ENCODE peak calls at places on chromosome 1, in ten cellular contexts. One of them, this sample, is unnamed.

GRCh38 chr1:41366428-41367101 is 5.3 kb downstream of the FOXO6 start:
- DNase-seq in stomach: peak
- DNase-seq in breast epithelium: no peak
- DNase-seq in transverse colon: no peak
- DNase-seq in HCT116: no peak
- DNase-seq in GM12878: no peak
- DNase-seq in suprapubic skin: no peak
- DNase-seq in K562: peak
- DNase-seq in HL-60: no peak
- DNase-seq in GM23338: no peak
- DNase-seq in this sample: no peak

GRCh38 chr1:169106921-169107672 is 607 bp downstream of the ATP1B1 start:
- DNase-seq in stomach: no peak
- DNase-seq in breast epithelium: no peak
- DNase-seq in transverse colon: peak
- DNase-seq in HCT116: no peak
- DNase-seq in GM12878: no peak
- DNase-seq in suprapubic skin: no peak
- DNase-seq in K562: peak
- DNase-seq in HL-60: no peak
- DNase-seq in GM23338: peak
- DNase-seq in this sample: no peak

GRCh38 chr1:179298952-179299351 is 5.4 kb downstream of the SOAT1 start:
- DNase-seq in stomach: no peak
- DNase-seq in breast epithelium: no peak
- DNase-seq in transverse colon: no peak
- DNase-seq in HCT116: no peak
- DNase-seq in GM12878: peak
- DNase-seq in suprapubic skin: no peak
- DNase-seq in K562: no peak
- DNase-seq in HL-60: no peak
- DNase-seq in GM23338: no peak
- DNase-seq in this sample: no peak

GRCh38 chr1:77416692-77417450 is 135.1 kb downstream of the AK5 start:
- DNase-seq in stomach: no peak
- DNase-seq in breast epithelium: no peak
- DNase-seq in transverse colon: no peak
- DNase-seq in HCT116: peak
- DNase-seq in GM12878: no peak
- DNase-seq in suprapubic skin: no peak
- DNase-seq in K562: peak
- DNase-seq in HL-60: no peak
- DNase-seq in GM23338: peak
- DNase-seq in this sample: no peak

GRCh38 chr1:2595812-2596529 is 9.4 kb downstream of the PRXL2B start:
- DNase-seq in stomach: no peak
- DNase-seq in breast epithelium: no peak
- DNase-seq in transverse colon: no peak
- DNase-seq in HCT116: no peak
- DNase-seq in GM12878: no peak
- DNase-seq in suprapubic skin: peak
- DNase-seq in K562: no peak
- DNase-seq in HL-60: no peak
- DNase-seq in GM23338: no peak
- DNase-seq in this sample: no peak

GRCh38 chr1:36530791-36531190 is 48.1 kb upstream of the CSF3R start:
- DNase-seq in stomach: no peak
- DNase-seq in breast epithelium: no peak
- DNase-seq in transverse colon: no peak
- DNase-seq in HCT116: no peak
- DNase-seq in GM12878: no peak
- DNase-seq in suprapubic skin: peak
- DNase-seq in K562: no peak
- DNase-seq in HL-60: no peak
- DNase-seq in GM23338: no peak
- DNase-seq in this sample: no peak

GRCh38 chr1:106080608-106081325 is 975.7 kb upstream of the PRMT6 start:
- DNase-seq in stomach: no peak
- DNase-seq in breast epithelium: no peak
- DNase-seq in transverse colon: no peak
- DNase-seq in HCT116: no peak
- DNase-seq in GM12878: no peak
- DNase-seq in suprapubic skin: no peak
- DNase-seq in K562: no peak
- DNase-seq in HL-60: no peak
- DNase-seq in GM23338: peak
- DNase-seq in this sample: no peak

GRCh38 chr1:30901798-30902652 is 6.5 kb downstream of the SDC3 start:
- DNase-seq in stomach: peak
- DNase-seq in breast epithelium: peak
- DNase-seq in transverse colon: no peak
- DNase-seq in HCT116: no peak
- DNase-seq in GM12878: no peak
- DNase-seq in suprapubic skin: no peak
- DNase-seq in K562: no peak
- DNase-seq in HL-60: no peak
- DNase-seq in GM23338: peak
- DNase-seq in this sample: no peak

GRCh38 chr1:34511802-34512201 is 243.0 kb upstream of the GJB5 start:
- DNase-seq in stomach: no peak
- DNase-seq in breast epithelium: no peak
- DNase-seq in transverse colon: no peak
- DNase-seq in HCT116: no peak
- DNase-seq in GM12878: no peak
- DNase-seq in suprapubic skin: no peak
- DNase-seq in K562: no peak
- DNase-seq in HL-60: no peak
- DNase-seq in GM23338: no peak
- DNase-seq in this sample: no peak

GRCh38 chr1:39063775-39064174 is 37.6 kb downstream of the NDUFS5 start:
- DNase-seq in stomach: no peak
- DNase-seq in breast epithelium: no peak
- DNase-seq in transverse colon: no peak
- DNase-seq in HCT116: no peak
- DNase-seq in GM12878: no peak
- DNase-seq in suprapubic skin: no peak
- DNase-seq in K562: no peak
- DNase-seq in HL-60: no peak
- DNase-seq in GM23338: no peak
- DNase-seq in this sample: no peak

DNA sequence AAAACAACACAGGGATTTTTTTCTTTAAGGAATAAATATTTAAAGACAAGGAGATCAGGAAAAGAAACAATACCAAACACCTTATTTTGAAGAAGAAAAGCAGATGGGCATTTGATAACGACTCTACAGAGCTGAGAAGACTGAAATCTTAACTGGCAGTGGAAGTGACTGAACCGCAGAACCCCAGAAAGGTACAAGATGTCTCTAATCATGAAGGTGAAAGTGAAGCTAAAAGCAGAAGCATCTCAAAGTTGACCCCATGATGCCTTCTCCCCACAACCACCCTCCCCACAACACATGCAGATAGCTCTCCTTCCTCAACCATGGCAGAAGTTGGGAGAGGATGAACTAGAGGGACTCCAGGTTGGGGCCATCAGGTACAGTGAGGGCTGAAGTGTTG is 129.6 kb downstream of the ZNF648 start:
- DNase-seq in stomach: no peak
- DNase-seq in breast epithelium: no peak
- DNase-seq in transverse colon: no peak
- DNase-seq in HCT116: no peak
- DNase-seq in GM12878: no peak
- DNase-seq in suprapubic skin: no peak
- DNase-seq in K562: no peak
- DNase-seq in HL-60: no peak
- DNase-seq in GM23338: no peak
- DNase-seq in this sample: no peak
- H3K27ac ChIP-seq in stomach: no peak
- H3K27ac ChIP-seq in breast epithelium: no peak
- H3K27ac ChIP-seq in transverse colon: no peak
- H3K27ac ChIP-seq in HCT116: no peak
- H3K27ac ChIP-seq in GM12878: no peak
- H3K27ac ChIP-seq in suprapubic skin: no peak
- H3K27ac ChIP-seq in K562: no peak
- H3K27ac ChIP-seq in HL-60: no peak
- H3K27ac ChIP-seq in GM23338: no peak
- H3K27ac ChIP-seq in this sample: no peak

GRCh38 chr1:244836135-244836521 is 670 bp downstream of the COX20 start:
- DNase-seq in stomach: no peak
- DNase-seq in breast epithelium: no peak
- DNase-seq in transverse colon: no peak
- DNase-seq in HCT116: no peak
- DNase-seq in GM12878: no peak
- DNase-seq in suprapubic skin: no peak
- DNase-seq in K562: peak
- DNase-seq in HL-60: peak
- DNase-seq in GM23338: peak
- DNase-seq in this sample: no peak

GRCh38 chr1:244835276-244836134 is at the start of gene COX20:
- DNase-seq in stomach: peak
- DNase-seq in breast epithelium: peak
- DNase-seq in transverse colon: peak
- DNase-seq in HCT116: peak
- DNase-seq in GM12878: peak
- DNase-seq in suprapubic skin: peak
- DNase-seq in K562: peak
- DNase-seq in HL-60: peak
- DNase-seq in GM23338: peak
- DNase-seq in this sample: no peak

GRCh38 chr1:244836598-244836997 is 1.1 kb downstream of the COX20 start:
- DNase-seq in stomach: no peak
- DNase-seq in breast epithelium: no peak
- DNase-seq in transverse colon: no peak
- DNase-seq in HCT116: no peak
- DNase-seq in GM12878: no peak
- DNase-seq in suprapubic skin: no peak
- DNase-seq in K562: no peak
- DNase-seq in HL-60: peak
- DNase-seq in GM23338: no peak
- DNase-seq in this sample: no peak

GRCh38 chr1:244834596-244835275 is 722 bp upstream of the COX20 start:
- DNase-seq in stomach: peak
- DNase-seq in breast epithelium: peak
- DNase-seq in transverse colon: peak
- DNase-seq in HCT116: peak
- DNase-seq in GM12878: peak
- DNase-seq in suprapubic skin: peak
- DNase-seq in K562: no peak
- DNase-seq in HL-60: peak
- DNase-seq in GM23338: peak
- DNase-seq in this sample: peak

GRCh38 chr1:244833734-244834595 is 1.5 kb upstream of the COX20 start:
- DNase-seq in stomach: peak
- DNase-seq in breast epithelium: peak
- DNase-seq in transverse colon: peak
- DNase-seq in HCT116: peak
- DNase-seq in GM12878: no peak
- DNase-seq in suprapubic skin: no peak
- DNase-seq in K562: peak
- DNase-seq in HL-60: peak
- DNase-seq in GM23338: peak
- DNase-seq in this sample: no peak
- TF ChIP-seq POLR2AphosphoS5 in stomach: peak
- TF ChIP-seq POLR2AphosphoS5 in breast epithelium: peak
- TF ChIP-seq POLR2AphosphoS5 in transverse colon: no peak
- TF ChIP-seq POLR2AphosphoS5 in HCT116: no peak
- TF ChIP-seq POLR2AphosphoS5 in GM12878: peak
- TF ChIP-seq POLR2AphosphoS5 in suprapubic skin: no peak
- TF ChIP-seq POLR2AphosphoS5 in K562: peak
- TF ChIP-seq POLR2AphosphoS5 in HL-60: no peak
- TF ChIP-seq POLR2AphosphoS5 in GM23338: no peak
- TF ChIP-seq POLR2AphosphoS5 in this sample: peak

DNA sequence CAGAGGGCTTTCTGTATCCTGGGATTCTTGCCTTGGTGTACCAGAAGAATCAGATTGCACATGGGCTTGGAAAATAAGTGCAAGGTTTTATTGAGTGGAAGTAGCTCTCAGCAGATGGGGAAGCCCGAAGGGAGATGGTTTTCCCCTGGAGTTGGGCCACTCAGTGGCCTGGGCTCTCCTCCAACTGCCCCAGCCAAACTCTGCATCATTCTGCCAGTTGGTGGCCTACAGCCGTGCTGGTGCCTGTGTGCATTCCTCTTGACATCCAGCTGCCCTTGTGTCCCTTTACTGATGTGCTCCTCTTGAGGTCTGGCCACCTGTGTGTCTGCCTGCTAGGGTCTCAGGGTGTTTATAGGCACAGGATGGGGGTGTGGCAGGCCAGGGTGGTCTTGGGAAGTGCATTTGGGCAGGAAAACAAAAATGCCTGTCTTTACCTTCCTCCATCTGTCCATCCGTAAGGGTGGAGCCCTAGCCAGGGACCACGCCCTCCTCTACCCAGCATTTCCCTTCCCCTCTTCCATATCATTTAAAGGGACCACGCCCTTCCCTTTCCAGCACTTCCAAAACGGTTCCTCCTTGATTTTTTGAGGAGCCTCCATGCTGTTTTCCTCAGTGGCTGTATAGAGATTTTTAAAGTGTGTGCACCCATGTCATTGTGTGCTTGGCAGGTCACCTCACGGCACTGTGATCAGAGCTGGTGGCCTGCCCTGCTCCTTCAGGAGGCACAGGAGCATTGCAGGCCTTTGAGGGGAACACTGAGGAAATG is 18.9 kb downstream of the SNAP47 start:
- DNase-seq in stomach: no peak
- DNase-seq in breast epithelium: no peak
- DNase-seq in transverse colon: peak
- DNase-seq in HCT116: no peak
- DNase-seq in GM12878: no peak
- DNase-seq in suprapubic skin: peak
- DNase-seq in K562: no peak
- DNase-seq in HL-60: no peak
- DNase-seq in GM23338: no peak
- DNase-seq in this sample: no peak
- TF ChIP-seq CTCF in stomach: no peak
- TF ChIP-seq CTCF in breast epithelium: no peak
- TF ChIP-seq CTCF in transverse colon: no peak
- TF ChIP-seq CTCF in HCT116: no peak
- TF ChIP-seq CTCF in GM12878: no peak
- TF ChIP-seq CTCF in suprapubic skin: no peak
- TF ChIP-seq CTCF in K562: no peak
- TF ChIP-seq CTCF in HL-60: no peak
- TF ChIP-seq CTCF in GM23338: no peak
- TF ChIP-seq CTCF in this sample: no peak

DNA sequence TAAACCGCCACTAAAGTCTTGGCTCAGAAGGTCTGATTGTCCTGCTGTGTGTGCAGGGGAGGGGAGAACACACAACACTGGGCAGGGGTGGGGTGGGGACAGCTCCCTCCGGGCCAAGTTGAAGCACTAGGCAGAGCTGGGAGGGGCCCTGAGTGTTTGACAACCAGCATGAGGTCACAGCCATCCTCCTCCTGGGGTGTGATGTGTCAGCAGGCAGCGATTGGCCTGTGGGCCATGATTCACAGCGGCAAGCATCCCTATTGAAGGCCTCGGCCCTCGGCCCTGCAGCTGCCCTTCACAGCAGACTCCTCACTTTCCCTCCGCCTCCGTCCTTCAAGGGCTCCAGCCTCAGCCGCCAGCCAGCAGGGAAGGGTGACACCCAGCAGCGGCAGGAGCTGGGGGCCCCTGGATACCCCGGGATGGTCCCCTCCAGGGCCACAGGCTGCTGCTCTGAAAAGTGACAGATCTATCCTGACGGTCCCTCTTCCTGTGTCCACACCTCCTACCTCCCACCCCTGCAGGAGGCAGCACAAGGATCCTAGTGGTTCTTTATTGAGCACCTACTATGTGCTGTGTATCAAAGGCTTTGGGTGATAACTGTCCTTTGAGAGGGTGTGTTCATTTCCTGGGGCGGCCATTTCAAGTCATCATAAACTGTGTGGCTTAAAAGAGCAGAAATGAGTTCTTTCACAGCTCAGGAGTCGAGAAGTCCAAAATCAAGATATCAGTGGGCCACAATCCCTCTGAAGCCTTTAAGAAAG is 66.1 kb upstream of the SLC25A33 start:
- DNase-seq in stomach: peak
- DNase-seq in breast epithelium: peak
- DNase-seq in transverse colon: peak
- DNase-seq in HCT116: peak
- DNase-seq in GM12878: no peak
- DNase-seq in suprapubic skin: peak
- DNase-seq in K562: peak
- DNase-seq in HL-60: no peak
- DNase-seq in GM23338: no peak
- DNase-seq in this sample: peak
- H3K27ac ChIP-seq in stomach: no peak
- H3K27ac ChIP-seq in breast epithelium: peak
- H3K27ac ChIP-seq in transverse colon: peak
- H3K27ac ChIP-seq in HCT116: no peak
- H3K27ac ChIP-seq in GM12878: no peak
- H3K27ac ChIP-seq in suprapubic skin: peak
- H3K27ac ChIP-seq in K562: no peak
- H3K27ac ChIP-seq in HL-60: no peak
- H3K27ac ChIP-seq in GM23338: no peak
- H3K27ac ChIP-seq in this sample: peak

This sample was measured in vagina.